ENCODE peak calls at places on chromosomes 13 and 19, in nine cellular contexts. B is hepatocyte, M is PC-3, N is OCI-LY7, X is HCT116, O is GM23338, W is SK-N-SH, L is GM23248, E is MM.1S. G is an unnamed sample.

GRCh38 chr13:104295537-104295936 is 1229.3 kb upstream of the SLC10A2 start:
- DNase-seq in W (peak; percentile 8), B (no peak), M (no peak), N (no peak), O (no peak), X (no peak), L (no peak), E (no peak), G (no peak)

GRCh38 chr13:99434258-99434788 is 66.9 kb upstream of the TM9SF2 start:
- DNase-seq in O (peak; percentile 73), N (no peak), M (no peak), X (no peak), E (no peak), B (peak; percentile 33), L (no peak), W (no peak), G (no peak)

GRCh38 chr19:45523642-45524256 is 16.5 kb downstream of the VASP start:
- DNase-seq in N (peak; percentile 90), B (peak; percentile 88), W (peak; percentile 94), L (peak; percentile 85), M (peak; percentile 83), X (peak; percentile 76), E (peak; percentile 88), O (peak; percentile 96), G (peak; percentile 93)

GRCh38 chr19:49442793-49443365 is 1.6 kb upstream of the SLC17A7 start:
- DNase-seq in L (peak; percentile 92), O (peak; percentile 100), X (peak; percentile 82), M (peak; percentile 92), W (peak; percentile 91), E (peak; percentile 57), N (peak; percentile 72), B (peak; percentile 95), G (peak; percentile 99)

GRCh38 chr19:10643166-10643967 is 10.8 kb upstream of the ILF3 start:
- DNase-seq in O (no peak), X (no peak), W (peak; percentile 15), L (no peak), N (no peak), M (no peak), E (no peak), B (no peak), G (no peak)

GRCh38 chr13:26051231-26052135 is at the start of gene SHISA2:
- DNase-seq in M (peak; percentile 52), E (peak; percentile 56), L (peak; percentile 68), O (peak; percentile 82), N (no peak), X (no peak), W (peak; percentile 87), B (peak; percentile 77), G (peak; percentile 93)

GRCh38 chr19:6020166-6020967 is 42.4 kb upstream of the RANBP3 start:
- DNase-seq in L (no peak), E (no peak), N (no peak), O (no peak), X (no peak), W (peak; percentile 8), M (peak; percentile 64), B (no peak), G (no peak)

GRCh38 chr13:76976488-76976887 is 15.4 kb upstream of the CLN5 start:
- DNase-seq in N (no peak), M (no peak), E (no peak), O (no peak), X (no peak), W (no peak), L (no peak), B (no peak), G (no peak)

GRCh38 chr13:98677398-98677797 is 75.1 kb downstream of the SLC15A1 start:
- DNase-seq in O (no peak), B (no peak), N (no peak), L (no peak), E (no peak), W (no peak), X (no peak), M (no peak), G (no peak)

GRCh38 chr19:39539519-39540332 is at the start of gene EID2:
- DNase-seq in W (peak; percentile 97), M (peak; percentile 90), B (peak; percentile 98), N (peak; percentile 95), L (peak; percentile 98), E (peak; percentile 94), O (peak; percentile 93), X (peak; percentile 84), G (peak; percentile 97)

GRCh38 chr13:26656919-26657318 is 99.4 kb downstream of the WASF3 start:
- DNase-seq in N (peak; percentile 57), X (no peak), B (no peak), O (peak; percentile 68), E (no peak), L (peak; percentile 77), W (no peak), M (peak; percentile 41), G (peak; percentile 70)

GRCh38 chr19:53195265-53195879 is 2.2 kb upstream of the ZNF665 start:
- DNase-seq in E (peak; percentile 9), M (peak; percentile 88), O (peak; percentile 93), X (peak; percentile 42), N (peak; percentile 87), W (peak; percentile 66), L (peak; percentile 83), B (peak; percentile 90), G (peak; percentile 88)

GRCh38 chr13:23735329-23735728 is 153.9 kb downstream of the MIPEP start:
- DNase-seq in M (no peak), O (no peak), E (no peak), W (no peak), X (no peak), B (no peak), N (no peak), L (no peak), G (no peak)

GRCh38 chr13:42798118-42798517 is 16.7 kb downstream of the FAM216B start:
- DNase-seq in W (no peak), B (no peak), X (no peak), O (no peak), L (no peak), E (no peak), N (no peak), M (peak; percentile 9), G (no peak)

DNA sequence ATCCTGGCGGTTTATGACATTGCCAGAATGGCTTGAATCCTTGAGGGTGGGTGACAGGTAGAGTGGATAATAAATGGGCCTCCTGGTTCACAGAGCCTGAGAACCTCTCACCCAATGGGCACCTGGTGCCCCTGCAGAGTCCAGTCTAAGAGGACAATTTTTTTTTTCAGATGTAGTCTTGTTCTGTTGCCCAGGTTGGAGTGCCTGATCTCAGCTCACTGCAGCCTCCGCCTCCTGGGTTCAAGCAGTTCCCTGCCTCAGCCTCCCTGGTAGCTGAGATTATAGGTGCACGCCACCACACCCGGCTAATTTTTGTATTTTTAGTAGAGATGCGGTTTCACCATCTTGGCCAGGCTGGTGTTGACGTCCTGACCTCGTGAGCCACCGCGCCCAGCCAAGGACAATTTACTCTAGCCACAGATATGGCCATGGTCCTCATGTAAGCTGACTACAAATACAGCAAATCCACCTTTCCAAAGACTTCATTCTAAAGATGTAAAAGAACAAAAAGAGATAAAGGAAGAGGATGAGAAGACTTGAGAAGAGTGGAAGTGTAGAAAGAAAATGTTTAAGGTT is 33.0 kb downstream of the COL4A2 start:
- DNase-seq in O (no peak), X (no peak), M (no peak), L (no peak), E (no peak), N (no peak), W (no peak), B (no peak), G (no peak)
- H3K27ac ChIP-seq in O (peak overlapping the region; percentile 55), X (no peak overlapping the region), M (no peak overlapping the region), L (peak overlapping the region; percentile 63), E (no peak overlapping the region), N (no peak overlapping the region), W (no peak overlapping the region), B (peak overlapping the region; percentile 80), G (no peak overlapping the region)

GRCh38 chr13:27969073-27969865 is at the start of gene CDX2:
- DNase-seq in B (peak; percentile 86), W (peak; percentile 22), M (no peak), N (no peak), E (no peak), L (no peak), O (peak; percentile 87), X (peak; percentile 55), G (peak; percentile 51)

GRCh38 chr13:27969866-27970229 is 733 bp upstream of the CDX2 start:
- DNase-seq in E (no peak), M (no peak), O (no peak), X (no peak), L (no peak), W (no peak), N (no peak), B (no peak), G (no peak)

GRCh38 chr13:27967203-27967735 is 1.8 kb downstream of the CDX2 start:
- DNase-seq in O (peak; percentile 40), N (no peak), L (no peak), E (no peak), W (no peak), B (no peak), M (no peak), X (no peak), G (no peak)

GRCh38 chr13:27967736-27968315 is 1.3 kb downstream of the CDX2 start:
- DNase-seq in B (no peak), M (no peak), X (no peak), E (no peak), O (peak; percentile 49), W (peak; percentile 25), L (no peak), N (no peak), G (peak; percentile 47)

DNA sequence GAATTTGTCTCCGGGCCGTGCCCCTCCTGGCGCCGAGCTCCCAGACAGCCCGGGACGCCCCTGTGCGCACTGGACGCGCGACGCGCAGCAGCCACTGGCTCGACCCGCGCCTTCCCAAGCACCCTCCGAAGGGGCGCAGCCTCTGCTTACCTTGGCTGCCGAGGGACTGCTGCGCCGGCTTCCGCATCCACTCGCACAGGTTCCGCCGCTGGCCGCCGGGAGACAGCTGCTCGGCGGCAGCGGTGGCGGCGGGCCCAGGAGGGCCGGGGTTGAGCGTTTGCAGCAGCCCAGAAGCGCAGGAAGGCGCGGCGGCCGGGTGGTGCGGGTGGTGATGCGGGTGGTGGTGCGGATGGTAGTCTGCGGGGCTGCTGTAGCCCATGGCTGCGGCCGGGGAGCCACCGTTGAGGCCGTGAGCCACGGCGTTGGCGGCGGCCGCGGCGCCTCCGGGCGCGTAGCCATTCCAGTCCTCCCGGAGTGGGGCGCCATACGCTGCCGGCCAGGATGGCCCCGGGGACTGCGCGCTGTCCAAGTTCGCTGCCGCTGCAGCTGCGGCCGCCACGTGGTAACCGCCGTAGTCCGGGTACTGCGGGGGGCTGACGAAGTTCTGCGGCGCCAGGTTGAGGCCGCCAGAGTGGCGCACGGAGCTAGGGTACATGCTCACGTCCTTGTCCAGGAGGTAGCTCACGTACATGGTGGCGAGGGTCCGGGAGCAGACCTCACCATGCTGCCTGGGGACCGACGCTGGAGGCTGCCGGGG is 621 bp downstream of the CDX2 start:
- DNase-seq in N (no peak), M (no peak), E (no peak), W (peak; percentile 33), O (peak; percentile 72), X (no peak), L (no peak), B (no peak), G (peak; percentile 77)
- H3K4me2 ChIP-seq in N (no peak overlapping the region), M (peak overlapping the region; percentile 73), E (no peak overlapping the region), W (no peak overlapping the region), O (peak overlapping the region; percentile 73), X (peak overlapping the region; percentile 97), L (no peak overlapping the region), B (peak overlapping the region; percentile 92), G (peak overlapping the region; percentile 74)

GRCh38 chr13:30112602-30113435 is 194.5 kb downstream of the KATNAL1 start:
- DNase-seq in M (peak; percentile 82), O (peak; percentile 92), W (peak; percentile 82), X (peak; percentile 61), B (peak; percentile 91), L (peak; percentile 92), N (peak; percentile 81), E (peak; percentile 56), G (peak; percentile 87)
- TF ChIP-seq EZH2phosphoT487 in M (no peak), O (no peak), W (no peak), X (no peak), B (no peak), L (no peak), N (no peak), E (no peak), G (no peak)

GRCh38 chr19:3184847-3185481 is 766 bp upstream of the NCLN start:
- DNase-seq in N (peak; percentile 81), X (no peak), E (no peak), M (no peak), L (peak; percentile 85), O (peak; percentile 82), B (peak; percentile 74), W (peak; percentile 78), G (peak; percentile 79)
- H3K27ac ChIP-seq in N (peak overlapping the region; percentile 72), X (peak overlapping the region; percentile 83), E (peak overlapping the region; percentile 35), M (peak overlapping the region; percentile 75), L (no peak overlapping the region), O (no peak overlapping the region), B (no peak overlapping the region), W (peak overlapping the region; percentile 87), G (no peak overlapping the region)